ENCODE peak calls at places on chromosomes 13 and 19, in four cellular contexts. A, G, N and M are unnamed samples.
A peak's percentile ranks its signal among the peaks of the same experiment; 100 is the strongest.

GRCh38 chr19:40718774-40719391 is 2.0 kb downstream of the ITPKC start:
- DNase-seq in A (peak; percentile 67), N (peak; percentile 8), G (peak; percentile 79), M (peak; percentile 68)

GRCh38 chr19:38793186-38793585 is 4.2 kb downstream of the LGALS7B start:
- DNase-seq in G (no peak), A (no peak), N (no peak), M (no peak)

GRCh38 chr19:13350072-13350471 is 156.2 kb downstream of the CACNA1A start:
- DNase-seq in G (no peak), N (no peak), A (no peak), M (no peak)

GRCh38 chr13:21006141-21007005 is 55.0 kb downstream of the LATS2 start:
- DNase-seq in G (no peak), A (no peak), N (no peak), M (no peak)

GRCh38 chr13:90640976-90641375 is 706.5 kb upstream of the MIR17HG start:
- DNase-seq in N (no peak), G (no peak), A (no peak), M (no peak)

GRCh38 chr19:3366104-3366760 is at the start of gene NFIC:
- DNase-seq in G (no peak), N (no peak), A (peak; percentile 92), M (peak; percentile 87)

GRCh38 chr13:60018536-60018935 is 145.2 kb downstream of the DIAPH3 start:
- DNase-seq in G (no peak), A (no peak), N (no peak), M (no peak)

GRCh38 chr19:1608414-1609391 is 3.4 kb upstream of the UQCR11 start:
- DNase-seq in G (no peak), A (no peak), N (no peak), M (no peak)

GRCh38 chr19:42185281-42185680 is 32.2 kb downstream of the DEDD2 start:
- DNase-seq in N (no peak), A (no peak), G (no peak), M (no peak)

GRCh38 chr13:20006206-20006605 is 47.7 kb downstream of the ZMYM2 start:
- DNase-seq in N (no peak), G (no peak), A (no peak), M (no peak)

GRCh38 chr19:29413435-29413834 is 112.4 kb upstream of the VSTM2B start:
- DNase-seq in N (no peak), G (no peak), A (no peak), M (no peak)

GRCh38 chr13:46100191-46100877 is 4.5 kb downstream of the CPB2 start:
- DNase-seq in N (no peak), A (peak; percentile 19), G (no peak), M (no peak)

GRCh38 chr13:80685942-80686341 is 345.0 kb upstream of the SPRY2 start:
- DNase-seq in G (no peak), A (no peak), N (no peak), M (no peak)

GRCh38 chr13:19845758-19846157 is 17.7 kb downstream of the ZMYM5 start:
- DNase-seq in G (peak; percentile 57), A (peak; percentile 35), N (no peak), M (peak; percentile 76)

GRCh38 chr13:23723463-23723862 is 153.3 kb downstream of the TNFRSF19 start:
- DNase-seq in G (no peak), N (no peak), A (no peak), M (no peak)

GRCh38 chr13:75621147-75621546 is 15.0 kb upstream of the LMO7 start:
- DNase-seq in N (no peak), G (no peak), A (no peak), M (no peak)

GRCh38 chr13:65347420-65348030 is 1882.6 kb downstream of the PCDH9 start:
- DNase-seq in A (no peak), G (no peak), N (no peak), M (no peak)

GRCh38 chr13:45996631-45997030 is 55.9 kb downstream of the ZC3H13 start:
- DNase-seq in A (no peak), N (no peak), G (no peak), M (no peak)

GRCh38 chr19:4909172-4909896 is at the start of gene UHRF1:
- DNase-seq in A (peak; percentile 91), G (peak; percentile 58), N (no peak), M (no peak)

GRCh38 chr19:52889931-52890330 is 7.5 kb downstream of the ZNF320 start:
- DNase-seq in G (no peak), N (no peak), A (no peak), M (no peak)

GRCh38 chr13:59337070-59337469 is 826.7 kb downstream of the DIAPH3 start:
- DNase-seq in G (no peak), N (no peak), A (no peak), M (no peak)

GRCh38 chr13:66805657-66806056 is 424.5 kb downstream of the PCDH9 start:
- DNase-seq in N (no peak), G (no peak), A (no peak), M (peak; percentile 21)

GRCh38 chr19:29665215-29665825 is at the start of gene PLEKHF1:
- DNase-seq in A (peak; percentile 96), G (peak; percentile 58), N (no peak), M (peak; percentile 98)

GRCh38 chr13:75359266-75359665 is 122.7 kb downstream of the TBC1D4 start:
- DNase-seq in A (no peak), G (no peak), N (no peak), M (peak; percentile 16)

GRCh38 chr19:6711605-6712004 is 8.8 kb downstream of the C3 start:
- DNase-seq in G (no peak), A (no peak), N (no peak), M (no peak)

GRCh38 chr19:6238643-6239281 is 41.0 kb downstream of the MLLT1 start:
- DNase-seq in N (no peak), G (no peak), A (no peak), M (no peak)

GRCh38 chr13:40635315-40635995 is 31.0 kb downstream of the FOXO1 start:
- DNase-seq in A (no peak), G (no peak), N (no peak), M (no peak)

GRCh38 chr13:100490692-100491091 is 97.9 kb downstream of the GGACT start:
- DNase-seq in A (no peak), G (no peak), N (no peak), M (no peak)

GRCh38 chr13:52454459-52454824 is 836 bp upstream of the CKAP2 start:
- DNase-seq in G (no peak), N (peak; percentile 69), A (peak; percentile 11), M (no peak)

GRCh38 chr13:45564108-45564507 is 51.4 kb downstream of the ERICH6B start:
- DNase-seq in G (peak; percentile 22), A (no peak), N (no peak), M (peak; percentile 6)

GRCh38 chr19:33431986-33432385 is 58.5 kb downstream of the CEBPG start:
- DNase-seq in G (no peak), N (no peak), A (no peak), M (no peak)

GRCh38 chr13:71759506-71760225 is 107.3 kb downstream of the DACH1 start:
- DNase-seq in A (no peak), N (no peak), G (peak; percentile 10), M (no peak)

GRCh38 chr13:113860579-113861432 is 3.1 kb downstream of the GAS6 start:
- DNase-seq in G (no peak), N (no peak), A (peak; percentile 74), M (no peak)

GRCh38 chr19:6528544-6529121 is 2.2 kb upstream of the TNFSF9 start:
- DNase-seq in G (peak; percentile 60), N (no peak), A (peak; percentile 57), M (no peak)

GRCh38 chr19:16036397-16036925 is 39.8 kb upstream of the TPM4 start:
- DNase-seq in A (no peak), N (no peak), G (no peak), M (no peak)

GRCh38 chr13:42110410-42111155 is 62.1 kb downstream of the DGKH start:
- DNase-seq in N (peak; percentile 68), A (peak; percentile 25), G (peak; percentile 54), M (peak; percentile 36)

GRCh38 chr13:21014666-21015170 is 46.7 kb downstream of the LATS2 start:
- DNase-seq in A (no peak), G (peak; percentile 79), N (no peak), M (peak; percentile 21)

DNA sequence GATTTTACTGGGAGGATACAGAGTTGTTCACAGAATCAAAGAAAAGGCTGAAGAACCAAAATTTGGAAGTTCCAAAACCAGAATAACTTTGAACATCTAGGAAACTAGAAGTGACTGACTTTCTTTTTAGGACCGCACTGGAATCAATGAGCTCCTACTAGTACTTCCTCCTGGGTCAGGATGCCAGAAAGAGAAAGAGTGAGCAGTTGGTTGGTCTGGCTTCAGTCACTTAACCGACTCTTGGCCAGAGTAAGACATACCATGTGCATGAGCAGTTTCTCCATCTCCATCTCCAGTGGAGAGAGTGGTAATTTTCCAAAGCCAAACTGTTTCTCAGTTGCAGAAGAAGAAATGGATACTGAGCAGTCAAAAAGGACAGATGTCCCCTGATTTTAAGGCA is 27.1 kb upstream of the MTUS2 start:
- DNase-seq in A (no peak), G (no peak), N (no peak), M (no peak)
- TF ChIP-seq POLR2AphosphoS2 in A (no peak), G (no peak), N (no peak), M (no peak)

DNA sequence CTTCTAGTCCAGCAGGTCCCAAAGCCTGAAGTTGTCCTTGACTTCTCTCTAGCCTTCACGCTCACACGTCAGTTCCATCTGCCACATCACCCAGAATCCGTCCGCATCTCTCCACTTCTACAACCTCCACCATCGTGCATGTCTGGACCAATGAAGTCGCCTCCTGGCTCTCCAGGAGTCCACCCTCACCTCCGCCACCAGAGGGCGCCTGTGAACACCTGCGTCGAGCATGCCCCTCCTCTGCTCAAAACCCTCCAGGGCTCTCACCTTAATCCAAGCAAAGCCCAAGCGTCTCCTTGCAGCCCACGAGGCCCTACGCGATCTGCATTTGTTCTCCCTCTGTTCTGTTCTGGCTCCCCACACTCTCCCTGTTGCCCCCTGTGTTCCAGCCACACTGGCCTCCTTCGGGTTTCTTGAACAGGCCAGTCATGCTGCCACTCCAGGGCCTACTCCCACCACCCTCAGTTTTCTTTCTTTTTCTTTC is 3.7 kb downstream of the USHBP1 start:
- DNase-seq in A (peak; percentile 91), G (peak; percentile 82), N (no peak), M (peak; percentile 87)
- TF ChIP-seq POLR2AphosphoS2 in A (no peak), G (no peak), N (no peak), M (no peak)

GRCh38 chr13:61339054-61339621 is 76.5 kb downstream of the PCDH20 start:
- DNase-seq in N (no peak), G (no peak), A (no peak), M (no peak)
- TF ChIP-seq POLR2AphosphoS2 in N (no peak), G (no peak), A (no peak), M (no peak)

GRCh38 chr13:110503979-110504499 is 57.5 kb downstream of the RAB20 start:
- DNase-seq in N (no peak), A (peak; percentile 55), G (no peak), M (no peak)
- TF ChIP-seq POLR2AphosphoS2 in N (no peak), A (no peak), G (no peak), M (no peak)

GRCh38 chr13:44280461-44280860 is 93.2 kb upstream of the SERP2 start:
- DNase-seq in N (no peak), A (no peak), G (peak; percentile 15), M (no peak)
- TF ChIP-seq POLR2AphosphoS2 in N (no peak), A (no peak), G (no peak), M (no peak)

GRCh38 chr19:11767633-11768133 is 883 bp downstream of the ZNF441 start:
- DNase-seq in G (peak; percentile 72), A (peak; percentile 34), N (peak; percentile 31), M (no peak)
- TF ChIP-seq POLR2AphosphoS2 in G (no peak), A (no peak), N (no peak), M (no peak)